ENCODE peak calls at places on chromosome 10, in eight cellular contexts. Z is spleen, R is IMR-90, G is transverse colon, E is A549, K is prostate gland, J is uterus, H is Peyer's patch. T is an unnamed sample.

GRCh38 chr10:30977385-30977784 is 54.3 kb downstream of the ZNF438 start:
- DNase-seq in G (no peak), E (no peak), R (peak), Z (no peak), K (no peak), H (no peak), J (no peak), T (no peak)

GRCh38 chr10:79335470-79336235 is 11.6 kb upstream of the PPIF start:
- DNase-seq in E (no peak), J (no peak), K (no peak), Z (no peak), H (peak), R (no peak), G (no peak), T (no peak)

GRCh38 chr10:101219946-101220451 is 9.3 kb downstream of the LBX1 start:
- DNase-seq in R (no peak), Z (no peak), G (no peak), E (no peak), J (no peak), H (no peak), K (no peak), T (no peak)

GRCh38 chr10:128839134-128839533 is 627.9 kb upstream of the MGMT start:
- DNase-seq in G (no peak), R (no peak), J (no peak), K (no peak), Z (no peak), E (no peak), H (no peak), T (no peak)

GRCh38 chr10:124600051-124600880 is 138.6 kb downstream of the LHPP start:
- DNase-seq in J (no peak), H (no peak), R (no peak), K (no peak), G (no peak), E (no peak), Z (peak), T (no peak)

GRCh38 chr10:58367049-58367448 is 18.2 kb upstream of the TFAM start:
- DNase-seq in K (no peak), H (no peak), G (no peak), E (no peak), R (no peak), J (no peak), Z (no peak), T (no peak)

GRCh38 chr10:104104926-104105325 is 17.0 kb upstream of the SFR1 start:
- DNase-seq in H (no peak), G (no peak), Z (no peak), K (no peak), E (no peak), R (peak), J (no peak), T (no peak)

GRCh38 chr10:68871105-68871711 is 29.9 kb upstream of the DDX50 start:
- DNase-seq in K (no peak), Z (no peak), G (no peak), J (no peak), H (peak), E (no peak), R (peak), T (no peak)

GRCh38 chr10:98041352-98042043 is 11.1 kb upstream of the CRTAC1 start:
- DNase-seq in Z (no peak), J (peak), E (peak), G (peak), K (peak), R (peak), H (peak), T (no peak)

GRCh38 chr10:74862625-74863024 is 36.2 kb downstream of the KAT6B start:
- DNase-seq in G (no peak), H (no peak), K (no peak), E (no peak), J (no peak), Z (peak), R (no peak), T (no peak)

GRCh38 chr10:78959217-78959616 is 109.5 kb upstream of the ZMIZ1 start:
- DNase-seq in G (no peak), K (no peak), J (no peak), Z (no peak), H (no peak), R (no peak), E (no peak), T (no peak)

GRCh38 chr10:12375076-12375504 is 25.7 kb downstream of the CAMK1D start:
- DNase-seq in G (no peak), Z (no peak), R (peak), K (no peak), E (no peak), J (peak), H (no peak), T (no peak)

GRCh38 chr10:68870061-68870460 is 31.1 kb upstream of the DDX50 start:
- DNase-seq in H (no peak), R (no peak), K (no peak), E (no peak), Z (no peak), G (no peak), J (no peak), T (no peak)

GRCh38 chr10:16361086-16361485 is 75.7 kb upstream of the PTER start:
- DNase-seq in G (no peak), J (no peak), R (no peak), H (no peak), E (no peak), K (no peak), Z (no peak), T (no peak)

GRCh38 chr10:96122824-96123223 is 7.3 kb upstream of the ZNF518A start:
- DNase-seq in R (no peak), G (no peak), J (no peak), H (no peak), K (no peak), Z (no peak), E (no peak), T (no peak)

GRCh38 chr10:49212783-49213182 is 24.6 kb upstream of the TMEM273 start:
- DNase-seq in R (no peak), K (no peak), G (no peak), E (no peak), J (no peak), Z (no peak), H (no peak), T (no peak)

GRCh38 chr10:34346516-34347150 is 468.5 kb downstream of the PARD3 start:
- DNase-seq in K (no peak), R (peak), J (no peak), H (no peak), E (no peak), G (peak), Z (no peak), T (no peak)

GRCh38 chr10:70829543-70829942 is 13.8 kb downstream of the SGPL1 start:
- DNase-seq in G (no peak), Z (no peak), K (no peak), R (no peak), E (no peak), H (no peak), J (no peak), T (no peak)

GRCh38 chr10:76429642-76430041 is 998.2 kb downstream of the LRMDA start:
- DNase-seq in R (no peak), E (no peak), J (no peak), G (no peak), H (no peak), Z (no peak), K (no peak), T (no peak)

GRCh38 chr10:44024351-44025116 is 360.4 kb downstream of the CXCL12 start:
- DNase-seq in H (no peak), K (no peak), R (no peak), G (no peak), Z (no peak), J (no peak), E (no peak), T (no peak)

GRCh38 chr10:48336978-48337599 is 30.6 kb downstream of the MAPK8 start:
- DNase-seq in J (no peak), E (no peak), Z (no peak), K (no peak), H (no peak), R (no peak), G (no peak), T (no peak)

GRCh38 chr10:22321156-22321711 is 335 bp downstream of the BMI1 start:
- DNase-seq in G (peak), K (no peak), R (peak), Z (peak), J (peak), E (peak), H (peak), T (no peak)

GRCh38 chr10:78343266-78343665 is 309.6 kb downstream of the RPS24 start:
- DNase-seq in H (no peak), R (no peak), J (peak), G (no peak), K (no peak), E (no peak), Z (no peak), T (no peak)

GRCh38 chr10:51162002-51162401 is 87.7 kb downstream of the PRKG1 start:
- DNase-seq in E (no peak), J (no peak), Z (no peak), R (no peak), G (no peak), H (no peak), K (no peak), T (no peak)

GRCh38 chr10:98632456-98633150 is 185.9 kb upstream of the HPS1 start:
- DNase-seq in H (no peak), Z (no peak), G (no peak), E (no peak), K (no peak), J (no peak), R (no peak), T (no peak)

GRCh38 chr10:81116201-81116600 is 578.5 kb downstream of the SH2D4B start:
- DNase-seq in J (no peak), H (no peak), E (no peak), R (peak), Z (no peak), G (no peak), K (no peak), T (no peak)

GRCh38 chr10:132158122-132158741 is 28.5 kb upstream of the DPYSL4 start:
- DNase-seq in G (no peak), E (no peak), R (no peak), H (no peak), J (no peak), K (no peak), Z (peak), T (no peak)

GRCh38 chr10:29714096-29714874 is 79.5 kb upstream of the SVIL start:
- DNase-seq in R (peak), K (no peak), Z (no peak), J (no peak), E (peak), G (no peak), H (no peak), T (no peak)

GRCh38 chr10:70331486-70332268 is 47.9 kb upstream of the NPFFR1 start:
- DNase-seq in J (no peak), E (peak), H (no peak), Z (peak), R (peak), G (peak), K (peak), T (no peak)

GRCh38 chr10:17144032-17144431 is 14.4 kb upstream of the CUBN start:
- DNase-seq in J (no peak), E (no peak), R (no peak), K (no peak), Z (no peak), H (no peak), G (no peak), T (no peak)

GRCh38 chr10:96618648-96619047 is 31.8 kb upstream of the TM9SF3 start:
- DNase-seq in E (no peak), Z (no peak), H (no peak), K (peak), J (peak), G (peak), R (no peak), T (no peak)

GRCh38 chr10:56605043-56605442 is 244.0 kb upstream of the ZWINT start:
- DNase-seq in G (no peak), K (no peak), E (no peak), R (no peak), H (no peak), Z (no peak), J (no peak), T (no peak)

GRCh38 chr10:127349737-127350136 is 153.3 kb upstream of the INSYN2A start:
- DNase-seq in Z (no peak), K (no peak), R (peak), E (no peak), H (no peak), G (no peak), J (no peak), T (no peak)

GRCh38 chr10:127353544-127353943 is 157.2 kb upstream of the INSYN2A start:
- DNase-seq in E (no peak), G (no peak), R (no peak), J (no peak), Z (no peak), K (no peak), H (no peak), T (no peak)

GRCh38 chr10:127357265-127357664 is 160.9 kb upstream of the INSYN2A start:
- DNase-seq in E (no peak), J (no peak), G (no peak), R (no peak), K (no peak), Z (no peak), H (no peak), T (no peak)

GRCh38 chr10:127354255-127354654 is 157.9 kb upstream of the INSYN2A start:
- DNase-seq in G (no peak), K (no peak), E (no peak), H (no peak), Z (no peak), J (no peak), R (no peak), T (no peak)

GRCh38 chr10:127354992-127355391 is 158.6 kb upstream of the INSYN2A start:
- DNase-seq in J (no peak), K (no peak), G (no peak), R (no peak), H (no peak), E (no peak), Z (no peak), T (no peak)
- TF ChIP-seq CTCF in J (no peak), K (no peak), G (no peak), R (no peak), H (no peak), E (peak), Z (no peak), T (no peak)

DNA sequence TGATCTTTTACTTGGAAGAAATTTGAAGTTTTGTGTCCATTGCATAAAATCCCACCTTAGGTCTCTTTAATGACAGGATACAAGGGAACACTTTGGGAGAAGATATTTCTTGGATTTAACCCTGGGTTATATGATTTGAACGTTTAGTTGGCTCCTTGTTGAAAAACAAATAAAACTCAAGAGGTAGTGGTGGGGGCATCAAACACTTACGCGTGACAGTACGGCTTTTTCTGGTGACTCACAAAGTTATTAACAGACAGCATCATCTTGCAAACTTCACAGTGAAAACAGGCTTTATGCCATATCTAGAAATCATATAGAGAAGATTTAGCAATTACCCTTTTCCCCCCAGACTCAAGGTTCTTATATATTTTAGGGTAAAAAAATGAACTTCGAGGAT is 699 bp downstream of the NRAP start:
- DNase-seq in J (no peak), R (no peak), E (peak), K (no peak), H (no peak), G (no peak), Z (no peak), T (no peak)
- H3K27ac ChIP-seq in J (no peak), R (no peak), E (no peak), K (no peak), H (no peak), G (no peak), Z (no peak), T (no peak)

GRCh38 chr10:13707156-13707881 is 120.6 kb downstream of the PRPF18 start:
- DNase-seq in Z (peak), G (peak), K (peak), J (peak), E (peak), H (peak), R (peak), T (no peak)
- TF ChIP-seq POLR2A in Z (no peak), G (no peak), K (no peak), J (no peak), E (peak), H (no peak), R (peak), T (no peak)

GRCh38 chr10:25768167-25768566 is 165.9 kb upstream of the MYO3A start:
- DNase-seq in E (no peak), Z (no peak), R (no peak), K (no peak), G (no peak), H (no peak), J (no peak), T (no peak)
- TF ChIP-seq CTCF in E (no peak), Z (no peak), R (no peak), K (no peak), G (no peak), H (no peak), J (no peak), T (no peak)

GRCh38 chr10:87915406-87915805 is 52.0 kb downstream of the PTEN start:
- DNase-seq in H (no peak), R (no peak), Z (no peak), G (no peak), E (no peak), J (no peak), K (no peak), T (no peak)
- H3K27ac ChIP-seq in H (no peak), R (no peak), Z (peak), G (no peak), E (no peak), J (no peak), K (no peak), T (no peak)

GRCh38 chr10:649798-650690 is 39.4 kb downstream of the DIP2C start:
- DNase-seq in G (peak), Z (no peak), E (peak), R (peak), H (peak), K (no peak), J (peak), T (no peak)
- TF ChIP-seq POLR2A in G (peak), Z (no peak), E (no peak), R (no peak), H (peak), K (no peak), J (no peak), T (no peak)